ENCODE peak calls at places on chromosomes 4 and X, in five cellular contexts. Z, T, J, S and Y are unnamed samples.

GRCh38 chrX:141903400-141904155 is at the start of gene MAGEC1:
- ATAC-seq in Z (no peak), S (no peak), T (no peak), J (no peak), Y (no peak)

GRCh38 chr4:83662204-83662603 is 126.3 kb downstream of the GPAT3 start:
- ATAC-seq in S (no peak), T (no peak), Z (no peak), J (no peak), Y (no peak)

GRCh38 chr4:53505947-53506346 is 85.3 kb downstream of the LNX1 start:
- ATAC-seq in T (no peak), Z (no peak), J (no peak), S (no peak), Y (no peak)

GRCh38 chr4:18057821-18058533 is 36.4 kb upstream of the LCORL start:
- ATAC-seq in J (no peak), S (no peak), T (no peak), Z (no peak), Y (no peak)

GRCh38 chrX:1378306-1378758 is 13.6 kb downstream of the SLC25A6 start:
- ATAC-seq in J (peak), T (no peak), S (no peak), Z (no peak), Y (peak)

GRCh38 chr4:53346920-53347852 is 18.7 kb downstream of the SCFD2 start:
- ATAC-seq in Z (no peak), S (no peak), T (no peak), J (no peak), Y (no peak)

GRCh38 chrX:13283968-13284914 is 35.6 kb downstream of the ATXN3L start:
- ATAC-seq in J (no peak), T (no peak), S (no peak), Z (no peak), Y (no peak)

GRCh38 chrX:5341902-5342301 is 886.8 kb downstream of the NLGN4X start:
- ATAC-seq in T (no peak), S (no peak), J (no peak), Z (no peak), Y (no peak)

GRCh38 chr4:137443031-137443800 is 89.1 kb downstream of the PCDH18 start:
- ATAC-seq in S (no peak), J (no peak), Z (no peak), T (no peak), Y (no peak)

GRCh38 chr4:143352052-143352451 is 15.4 kb downstream of the GAB1 start:
- ATAC-seq in Z (no peak), S (peak), J (no peak), T (no peak), Y (no peak)

GRCh38 chr4:113943863-113944262 is 35.6 kb downstream of the ARSJ start:
- ATAC-seq in J (no peak), S (no peak), T (no peak), Z (no peak), Y (no peak)

GRCh38 chrX:112834976-112835375 is 5.7 kb downstream of the AMOT start:
- ATAC-seq in Z (no peak), T (no peak), J (no peak), S (no peak), Y (no peak)

GRCh38 chrX:80578518-80579105 is 158.4 kb downstream of the TENT5D start:
- ATAC-seq in S (peak), T (no peak), Z (no peak), J (no peak), Y (no peak)

GRCh38 chr4:123043793-123044425 is 121.5 kb upstream of the NUDT6 start:
- ATAC-seq in T (no peak), Z (no peak), J (no peak), S (no peak), Y (no peak)

GRCh38 chrX:119477812-119478232 is 9.6 kb downstream of the SLC25A5 start:
- ATAC-seq in J (peak), T (no peak), Z (no peak), S (peak), Y (no peak)

GRCh38 chr4:8770518-8771257 is 101.0 kb downstream of the HMX1 start:
- ATAC-seq in S (no peak), T (no peak), Z (no peak), J (peak), Y (no peak)

GRCh38 chr4:106299977-106300376 is 16.0 kb downstream of the TBCK start:
- ATAC-seq in S (no peak), T (no peak), J (no peak), Z (no peak), Y (no peak)

GRCh38 chr4:183081116-183081469 is 18.0 kb upstream of the WWC2 start:
- ATAC-seq in Z (no peak), S (no peak), T (no peak), J (no peak), Y (no peak)

GRCh38 chrX:48573690-48574269 is 504 bp upstream of the RBM3 start:
- ATAC-seq in Z (peak), T (no peak), J (peak), S (no peak), Y (peak)

GRCh38 chr4:153809307-153809706 is 20.4 kb upstream of the SFRP2 start:
- ATAC-seq in T (peak), S (no peak), Z (peak), J (no peak), Y (peak)

GRCh38 chrX:10110316-10110932 is 46.4 kb upstream of the CLCN4 start:
- ATAC-seq in S (no peak), J (no peak), T (no peak), Z (peak), Y (no peak)

GRCh38 chr4:147820975-147821374 is 89.1 kb downstream of the ARHGAP10 start:
- ATAC-seq in Z (no peak), J (no peak), T (no peak), S (no peak), Y (no peak)

GRCh38 chr4:73709461-73710033 is 30.8 kb upstream of the CXCL8 start:
- ATAC-seq in J (no peak), S (no peak), T (no peak), Z (no peak), Y (no peak)

GRCh38 chrX:100413231-100413630 is 3.2 kb upstream of the PCDH19 start:
- ATAC-seq in J (peak), T (no peak), S (peak), Z (peak), Y (no peak)

GRCh38 chr4:89868261-89868660 is 26.4 kb upstream of the MMRN1 start:
- ATAC-seq in J (no peak), T (no peak), S (no peak), Z (no peak), Y (no peak)

GRCh38 chrX:41300758-41301437 is 33.1 kb upstream of the DDX3X start:
- ATAC-seq in J (no peak), Z (no peak), S (peak), T (no peak), Y (no peak)

GRCh38 chrX:106905064-106905708 is 2.0 kb upstream of the RIPPLY1 start:
- ATAC-seq in J (no peak), S (no peak), Z (no peak), T (no peak), Y (no peak)

GRCh38 chrX:113975441-113975840 is 608.4 kb upstream of the HTR2C start:
- ATAC-seq in S (no peak), T (no peak), J (no peak), Z (no peak), Y (no peak)

GRCh38 chr4:123421227-123421941 is 24.8 kb downstream of the SPRY1 start:
- ATAC-seq in S (peak), T (peak), J (no peak), Z (no peak), Y (no peak)

GRCh38 chr4:24570172-24570571 is 14.2 kb downstream of the DHX15 start:
- ATAC-seq in T (peak), Z (peak), J (no peak), S (no peak), Y (no peak)

GRCh38 chrX:136200466-136200865 is 50.7 kb downstream of the MAP7D3 start:
- ATAC-seq in J (peak), S (peak), T (no peak), Z (peak), Y (no peak)

GRCh38 chr4:91502365-91502764 is 801.4 kb upstream of the GRID2 start:
- ATAC-seq in J (no peak), S (no peak), T (no peak), Z (no peak), Y (no peak)

GRCh38 chr4:109441858-109442480 is 8.4 kb downstream of the SEC24B start:
- ATAC-seq in J (no peak), Z (no peak), S (no peak), T (no peak), Y (no peak)

GRCh38 chrX:73468376-73468775 is 21.5 kb downstream of the CDX4 start:
- ATAC-seq in Z (no peak), J (no peak), T (no peak), S (no peak), Y (no peak)

GRCh38 chr4:10158355-10158942 is 41.9 kb upstream of the WDR1 start:
- ATAC-seq in T (no peak), S (peak), J (no peak), Z (no peak), Y (no peak)

GRCh38 chr4:40524642-40525041 is 105.0 kb downstream of the RBM47 start:
- ATAC-seq in Z (no peak), S (no peak), J (no peak), T (no peak), Y (no peak)

GRCh38 chrX:136666088-136666487 is 18.1 kb downstream of the CD40LG start:
- ATAC-seq in S (no peak), Z (no peak), T (no peak), J (no peak), Y (no peak)